ENCODE peak calls at places on chromosome 1, in five cellular contexts. O is activated naive CD4-positive, alpha-beta T cell treated with anti-CD3 and anti-CD28 coated beads, Interleukin-2, amount 10 ng/mL, durations not matched to agents 7 days and 5 days; Z is hippocampal formation; C is NCI-H510A treated with DMSO at 0.1 percent for 48 hours; Q is NCI-H226. R is an unnamed sample.

GRCh38 chr1:145985502-145986439 is 10.6 kb downstream of the TXNIP start:
- DNase-seq in O (no peak), Q (peak; percentile 38), C (peak; percentile 86), Z (no peak), R (no peak)

GRCh38 chr1:51636765-51637522 is 20.1 kb downstream of the OSBPL9 start:
- DNase-seq in C (no peak), Q (peak; percentile 85), Z (no peak), O (no peak), R (no peak)

GRCh38 chr1:36703526-36704208 is 221.0 kb upstream of the CSF3R start:
- DNase-seq in O (peak; percentile 82), Z (peak; percentile 80), C (peak; percentile 100), Q (peak; percentile 27), R (peak; percentile 79)

GRCh38 chr1:231053493-231054162 is 13.6 kb upstream of the FAM89A start:
- DNase-seq in Z (peak; percentile 16), Q (peak; percentile 12), C (no peak), O (peak; percentile 28), R (no peak)

GRCh38 chr1:145878724-145879123 is 6.9 kb downstream of the ANKRD35 start:
- DNase-seq in Z (no peak), C (peak; percentile 42), O (no peak), Q (peak; percentile 35), R (no peak)

GRCh38 chr1:223531742-223532341 is 133.7 kb downstream of the CAPN8 start:
- DNase-seq in C (peak; percentile 74), O (peak; percentile 70), Q (no peak), Z (peak; percentile 12), R (peak; percentile 64)

GRCh38 chr1:21491483-21492170 is 17.6 kb upstream of the ALPL start:
- DNase-seq in O (no peak), Z (no peak), Q (no peak), C (peak; percentile 39), R (no peak)

GRCh38 chr1:8142955-8143629 is 117.0 kb upstream of the ERRFI1 start:
- DNase-seq in C (no peak), Q (peak; percentile 78), Z (no peak), O (no peak), R (no peak)

GRCh38 chr1:42658880-42659337 is 686 bp downstream of the PPIH start:
- DNase-seq in Z (no peak), O (no peak), Q (no peak), C (no peak), R (no peak)

GRCh38 chr1:65773391-65773790 is 19.3 kb upstream of the PDE4B start:
- DNase-seq in C (no peak), Z (no peak), Q (no peak), O (no peak), R (no peak)

GRCh38 chr1:75067975-75068374 is 66.2 kb upstream of the LHX8 start:
- DNase-seq in Q (no peak), C (no peak), O (no peak), Z (no peak), R (no peak)

GRCh38 chr1:182595641-182596240 is 6.7 kb upstream of the RNASEL start:
- DNase-seq in C (peak; percentile 74), O (peak; percentile 74), Z (peak; percentile 21), Q (peak; percentile 22), R (peak; percentile 76)

GRCh38 chr1:12203216-12204007 is 26.4 kb upstream of the VPS13D start:
- DNase-seq in C (no peak), O (no peak), Z (no peak), Q (no peak), R (no peak)

GRCh38 chr1:44707959-44708831 is 22.8 kb downstream of the RNU5D-1 start:
- DNase-seq in C (peak; percentile 11), Z (peak; percentile 27), Q (no peak), O (peak; percentile 55), R (peak; percentile 37)

GRCh38 chr1:97906567-97907228 is 14.1 kb downstream of the DPYD start:
- DNase-seq in O (no peak), Q (peak; percentile 61), Z (peak; percentile 5), C (no peak), R (no peak)

GRCh38 chr1:218985424-218985823 is 188.3 kb upstream of the LYPLAL1 start:
- DNase-seq in O (no peak), Q (no peak), Z (no peak), C (no peak), R (no peak)

GRCh38 chr1:233647083-233647482 is 33.2 kb downstream of the KCNK1 start:
- DNase-seq in Z (no peak), C (no peak), O (no peak), Q (no peak), R (no peak)

GRCh38 chr1:119631086-119631432 is 17.0 kb downstream of the ZNF697 start:
- DNase-seq in O (no peak), Z (no peak), Q (no peak), C (no peak), R (no peak)

GRCh38 chr1:76727520-76727919 is 139.8 kb upstream of the ST6GALNAC5 start:
- DNase-seq in Q (no peak), C (no peak), Z (no peak), O (no peak), R (no peak)

GRCh38 chr1:160146107-160146506 is 5.3 kb upstream of the ATP1A4 start:
- DNase-seq in O (no peak), C (no peak), Q (no peak), Z (no peak), R (no peak)

GRCh38 chr1:27588256-27589232 is 15.4 kb downstream of the AHDC1 start:
- DNase-seq in Q (no peak), Z (no peak), O (no peak), C (no peak), R (no peak)

GRCh38 chr1:67642694-67643093 is 42.3 kb upstream of the GADD45A start:
- DNase-seq in Z (no peak), Q (no peak), O (no peak), C (no peak), R (no peak)

GRCh38 chr1:219174672-219175564 is 1.2 kb downstream of the LYPLAL1 start:
- DNase-seq in C (peak; percentile 6), Q (no peak), Z (no peak), O (peak; percentile 29), R (peak; percentile 44)

R was measured in DND-41.